ENCODE peak calls at places on chromosomes 5 and 9, in eight cellular contexts. R is K562, U is HAP-1, H is IMR-90, P is colonic mucosa, F is SK-N-SH, K is brain microvascular endothelial cell, S is tibial artery. M is an unnamed sample. For H3K36me3, the result is how much of the 10 kb centered on the place peaks cover.

GRCh38 chr5:79588645-79589044 is 23.6 kb upstream of the TENT2 start:
- DNase-seq in F (no peak), U (no peak), R (peak), K (no peak), S (no peak), H (no peak), P (no peak), M (no peak)

GRCh38 chr9:71725590-71726338 is 42.5 kb downstream of the CEMIP2 start:
- DNase-seq in F (no peak), S (no peak), R (peak), P (no peak), H (peak), K (peak), U (no peak), M (no peak)

GRCh38 chr5:137619191-137619870 is 116.6 kb downstream of the KLHL3 start:
- DNase-seq in H (peak), K (peak), F (peak), U (no peak), S (peak), P (no peak), R (peak), M (peak)

GRCh38 chr5:163585206-163585605 is 79.8 kb downstream of the MAT2B start:
- DNase-seq in H (peak), K (no peak), P (no peak), S (no peak), U (no peak), R (no peak), F (no peak), M (no peak)

GRCh38 chr9:105858877-105859276 is 164.5 kb downstream of the TMEM38B start:
- DNase-seq in P (no peak), K (no peak), U (no peak), R (no peak), S (no peak), F (no peak), H (no peak), M (no peak)

GRCh38 chr5:176614805-176615478 is 5.0 kb upstream of the GPRIN1 start:
- DNase-seq in U (no peak), K (peak), H (peak), S (no peak), R (no peak), P (no peak), F (no peak), M (no peak)

GRCh38 chr5:2695200-2695891 is 56.1 kb downstream of the IRX2 start:
- DNase-seq in F (no peak), R (no peak), H (no peak), K (no peak), P (no peak), S (no peak), U (no peak), M (no peak)

GRCh38 chr5:18483386-18483785 is 849.1 kb downstream of the TAF11L14 start:
- DNase-seq in P (no peak), R (no peak), F (no peak), K (no peak), U (no peak), S (no peak), H (no peak), M (no peak)

GRCh38 chr9:132794730-132795380 is 83.2 kb downstream of the AK8 start:
- DNase-seq in R (peak), F (no peak), K (no peak), S (no peak), H (no peak), U (no peak), P (peak), M (no peak)

GRCh38 chr9:114285166-114285867 is 37.6 kb upstream of the ORM1 start:
- DNase-seq in R (peak), K (peak), F (peak), S (peak), U (no peak), H (peak), P (no peak), M (peak)

GRCh38 chr9:21778300-21778699 is 24.1 kb upstream of the MTAP start:
- DNase-seq in S (no peak), F (no peak), R (no peak), P (no peak), K (no peak), H (peak), U (peak), M (no peak)

GRCh38 chr9:13975628-13976250 is 338.2 kb downstream of the NFIB start:
- DNase-seq in H (no peak), U (no peak), P (no peak), K (no peak), F (no peak), S (no peak), R (no peak), M (no peak)

GRCh38 chr9:69186841-69187611 is 12.9 kb downstream of the TJP2 start:
- DNase-seq in S (no peak), K (no peak), R (peak), F (no peak), U (no peak), H (peak), P (no peak), M (no peak)

GRCh38 chr5:454936-455335 is 12.0 kb downstream of the EXOC3 start:
- DNase-seq in U (peak), S (peak), H (no peak), F (no peak), R (no peak), P (no peak), K (no peak), M (no peak)
- H3K36me3 ChIP-seq in U (under half), S (half or more), H (half or more), F (under half), R (half or more), P (under half), K (half or more), M (half or more)

GRCh38 chr5:14330729-14331128 is 187.6 kb downstream of the TRIO start:
- DNase-seq in U (no peak), H (no peak), K (no peak), P (no peak), F (no peak), R (no peak), S (no peak), M (no peak)

GRCh38 chr5:14331377-14331776 is 188.2 kb downstream of the TRIO start:
- DNase-seq in P (no peak), U (no peak), R (no peak), F (no peak), S (no peak), H (peak), K (no peak), M (no peak)

GRCh38 chr5:14328144-14328543 is 185.0 kb downstream of the TRIO start:
- DNase-seq in P (no peak), U (no peak), H (no peak), F (no peak), R (no peak), K (no peak), S (no peak), M (no peak)

GRCh38 chr5:14332746-14333145 is 189.6 kb downstream of the TRIO start:
- DNase-seq in R (no peak), U (no peak), P (no peak), S (no peak), H (no peak), F (no peak), K (no peak), M (no peak)

GRCh38 chr5:14332038-14332631 is 189.0 kb downstream of the TRIO start:
- DNase-seq in R (no peak), P (no peak), S (no peak), F (no peak), U (no peak), K (no peak), H (no peak), M (no peak)
- H3K36me3 ChIP-seq in R (under half), P (under half), S (under half), F (half or more), U (under half), K (half or more), H (half or more), M (under half)

DNA sequence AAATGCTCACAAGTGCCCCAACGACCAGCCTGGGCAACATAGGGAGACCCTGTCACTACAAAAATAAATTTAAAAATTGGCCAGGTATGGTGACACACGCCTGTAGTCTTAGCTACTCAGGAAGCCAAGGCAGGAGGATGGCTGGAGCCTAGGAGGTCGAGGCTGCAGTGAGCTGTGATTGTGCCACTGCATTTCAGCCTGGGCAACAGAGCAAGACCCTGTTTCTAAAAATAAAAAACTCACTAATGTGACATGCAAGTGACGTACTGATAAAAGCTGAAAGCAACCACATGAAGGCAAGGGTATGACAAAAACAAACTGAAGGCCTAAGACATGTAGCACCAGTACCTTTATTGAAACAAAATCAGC is 81.1 kb downstream of the TLE1 start:
- DNase-seq in F (no peak), S (no peak), K (no peak), R (no peak), H (no peak), U (no peak), P (no peak), M (no peak)
- H3K36me3 ChIP-seq in F (under half), S (under half), K (under half), R (under half), H (under half), U (under half), P (under half), M (half or more)

DNA sequence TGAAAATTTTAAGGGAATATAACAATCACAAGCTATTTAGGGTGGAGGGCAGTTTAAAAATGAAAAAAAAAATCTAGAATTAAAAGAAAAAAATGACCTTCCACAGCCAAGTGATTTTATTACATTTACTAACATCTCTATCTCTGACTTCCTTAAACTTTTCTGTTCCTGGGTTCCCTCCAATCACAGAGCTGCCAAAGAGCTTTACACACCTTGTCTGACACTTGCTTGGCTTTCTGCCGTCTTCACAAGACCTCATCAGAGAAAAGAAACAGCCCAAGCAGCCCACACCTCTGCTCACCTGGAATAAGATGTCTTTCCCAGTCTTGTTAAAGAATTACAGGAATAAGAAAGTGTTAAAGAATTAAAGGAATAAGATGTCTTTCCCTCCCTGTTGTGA is 38.9 kb downstream of the PSMB7 start:
- DNase-seq in H (no peak), K (no peak), U (no peak), P (no peak), S (no peak), F (no peak), R (no peak), M (no peak)
- H3K36me3 ChIP-seq in H (under half), K (under half), U (under half), P (under half), S (under half), F (under half), R (half or more), M (under half)

GRCh38 chr5:150541397-150541675 is 33.4 kb downstream of the NDST1 start:
- DNase-seq in P (no peak), U (no peak), K (no peak), R (no peak), H (no peak), F (no peak), S (no peak), M (no peak)

GRCh38 chr5:150540042-150540441 is 32.1 kb downstream of the NDST1 start:
- DNase-seq in P (no peak), K (no peak), R (no peak), U (no peak), S (no peak), F (no peak), H (no peak), M (no peak)

GRCh38 chr5:150540615-150541396 is 32.9 kb downstream of the NDST1 start:
- DNase-seq in R (no peak), U (no peak), P (no peak), F (no peak), S (peak), K (peak), H (peak), M (peak)

GRCh38 chr5:150538007-150538917 is 30.3 kb downstream of the NDST1 start:
- DNase-seq in S (no peak), K (peak), F (no peak), U (no peak), P (no peak), R (peak), H (peak), M (no peak)

GRCh38 chr5:150539206-150539605 is 31.3 kb downstream of the NDST1 start:
- DNase-seq in U (no peak), S (no peak), F (no peak), K (no peak), H (no peak), P (no peak), R (no peak), M (no peak)
- H3K36me3 ChIP-seq in U (half or more), S (half or more), F (half or more), K (half or more), H (half or more), P (under half), R (half or more), M (half or more)

GRCh38 chr9:124932355-124932754 is 8.5 kb downstream of the GOLGA1 start:
- DNase-seq in S (no peak), F (no peak), P (no peak), U (no peak), R (no peak), K (no peak), H (no peak), M (no peak)
- H3K36me3 ChIP-seq in S (half or more), F (half or more), P (under half), U (under half), R (half or more), K (under half), H (under half), M (half or more)

DNA sequence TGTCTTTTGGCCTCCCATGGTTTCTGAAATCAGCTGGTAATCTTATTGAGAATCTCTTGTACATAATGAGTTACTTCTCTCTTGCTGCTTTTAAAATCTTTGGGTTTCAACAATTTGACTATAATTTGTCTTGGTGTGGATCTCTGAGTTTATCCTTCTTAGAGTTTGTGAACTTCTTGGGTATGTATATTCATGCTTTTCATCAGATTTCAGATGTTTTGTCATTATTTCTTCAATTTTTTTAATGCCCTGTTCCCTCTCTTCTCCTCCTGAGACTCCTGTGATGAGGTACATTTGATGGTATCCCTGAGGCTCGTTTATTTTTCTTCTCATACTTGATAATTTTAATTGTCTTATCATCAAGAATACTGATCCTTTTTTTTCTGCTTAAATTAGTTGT is 2.2 kb upstream of the CCL21 start:
- DNase-seq in R (no peak), K (no peak), S (no peak), U (no peak), F (no peak), H (no peak), P (no peak), M (no peak)
- H3K36me3 ChIP-seq in R (under half), K (under half), S (under half), U (under half), F (under half), H (under half), P (under half), M (under half)

GRCh38 chr5:169584998-169585451 is 1.5 kb downstream of the SPDL1 start:
- DNase-seq in H (no peak), R (peak), U (no peak), P (no peak), K (no peak), F (peak), S (no peak), M (no peak)

GRCh38 chr5:169592937-169593650 is 9.5 kb downstream of the SPDL1 start:
- DNase-seq in R (no peak), U (no peak), S (no peak), H (no peak), P (no peak), K (no peak), F (no peak), M (no peak)

GRCh38 chr5:169591636-169592035 is 8.1 kb downstream of the SPDL1 start:
- DNase-seq in H (peak), R (no peak), F (no peak), K (peak), P (no peak), U (no peak), S (no peak), M (no peak)

GRCh38 chr5:169595172-169595820 is 11.7 kb downstream of the SPDL1 start:
- DNase-seq in F (no peak), K (no peak), S (no peak), R (no peak), H (no peak), P (no peak), U (no peak), M (no peak)

DNA sequence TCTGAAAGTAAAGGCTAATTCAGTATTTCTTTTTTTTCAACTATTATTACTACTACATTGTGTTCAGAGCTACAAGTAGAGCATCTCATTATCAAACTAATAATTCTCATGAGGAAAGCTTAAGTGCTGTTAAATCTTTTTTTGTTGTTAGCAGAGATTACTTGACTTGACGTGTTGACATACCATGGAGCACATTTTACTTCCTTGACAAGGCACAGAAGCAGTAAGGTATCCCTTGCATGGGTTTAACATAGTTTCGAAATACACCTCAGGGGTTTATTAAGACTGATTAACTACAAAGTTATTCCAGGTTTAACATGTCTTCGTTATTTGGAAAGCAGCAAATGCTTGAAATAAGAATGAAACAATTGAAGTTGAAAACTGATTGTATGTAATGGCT is 7.0 kb downstream of the SPDL1 start:
- DNase-seq in H (no peak), F (no peak), P (no peak), K (no peak), S (no peak), R (no peak), U (no peak), M (no peak)
- H3K36me3 ChIP-seq in H (under half), F (half or more), P (under half), K (under half), S (half or more), R (half or more), U (half or more), M (under half)

GRCh38 chr9:131149678-131150033 is 24.3 kb downstream of the NUP214 start:
- DNase-seq in F (no peak), P (no peak), U (no peak), H (no peak), S (no peak), R (no peak), K (no peak), M (no peak)

GRCh38 chr9:131142160-131142559 is 16.8 kb downstream of the NUP214 start:
- DNase-seq in R (no peak), U (no peak), F (no peak), K (no peak), H (no peak), P (no peak), S (no peak), M (no peak)

GRCh38 chr9:131146186-131146585 is 20.8 kb downstream of the NUP214 start:
- DNase-seq in H (no peak), F (no peak), S (no peak), K (no peak), P (no peak), R (no peak), U (no peak), M (no peak)

GRCh38 chr9:131148966-131149677 is 23.7 kb downstream of the NUP214 start:
- DNase-seq in U (no peak), P (no peak), R (no peak), H (no peak), K (no peak), S (no peak), F (no peak), M (peak)

DNA sequence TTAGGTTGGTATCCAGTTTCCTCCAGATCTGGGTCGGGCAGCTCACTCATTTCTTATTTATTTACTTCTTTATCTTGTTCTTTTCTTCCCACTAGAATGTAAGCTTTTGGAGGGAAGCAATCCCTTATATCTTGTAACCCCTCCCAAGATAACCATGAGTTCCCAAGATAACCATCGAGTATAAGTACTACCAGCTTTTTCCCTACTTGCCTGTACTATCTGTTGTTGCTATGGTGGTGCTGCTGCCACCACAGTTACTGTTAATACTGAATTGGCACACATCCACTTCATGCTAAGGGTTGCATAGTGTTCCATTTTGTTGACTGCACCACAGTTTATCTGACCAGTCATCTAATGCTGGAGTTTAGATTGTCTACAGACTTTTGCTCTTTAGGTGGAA is 19.9 kb downstream of the NUP214 start:
- DNase-seq in K (no peak), U (no peak), R (no peak), H (no peak), S (no peak), F (no peak), P (no peak), M (no peak)
- H3K36me3 ChIP-seq in K (half or more), U (half or more), R (half or more), H (half or more), S (half or more), F (half or more), P (under half), M (under half)

M was measured in left lung.